ENCODE peak calls at places on chromosomes 4 and X, in seven cellular contexts. One of them, this sample, is unnamed.

GRCh38 chr4:174423257-174423944 is 98.9 kb downstream of the HPGD start:
- DNase-seq in fibroblast of villous mesenchyme: peak
- DNase-seq in substantia nigra: no peak
- DNase-seq in activated naive CD4-positive, alpha-beta T cell treated with anti-CD3 and anti-CD28 coated beads, Interleukin-2, amount 10 ng/mL, durations not matched to agents 7 days and 5 days: no peak
- DNase-seq in astrocyte of the spinal cord: peak
- DNase-seq in activated CD8-positive, alpha-beta T cell treated with anti-CD3 and anti-CD28 coated beads, Interleukin-2, amount 10 ng/mL, durations not matched to agents 7 days and 5 days: peak
- DNase-seq in HEK293T: no peak
- DNase-seq in this sample: no peak

GRCh38 chrX:10597871-10598270 is 22.5 kb downstream of the MID1 start:
- DNase-seq in fibroblast of villous mesenchyme: peak
- DNase-seq in substantia nigra: no peak
- DNase-seq in activated naive CD4-positive, alpha-beta T cell treated with anti-CD3 and anti-CD28 coated beads, Interleukin-2, amount 10 ng/mL, durations not matched to agents 7 days and 5 days: no peak
- DNase-seq in astrocyte of the spinal cord: no peak
- DNase-seq in activated CD8-positive, alpha-beta T cell treated with anti-CD3 and anti-CD28 coated beads, Interleukin-2, amount 10 ng/mL, durations not matched to agents 7 days and 5 days: no peak
- DNase-seq in HEK293T: peak
- DNase-seq in this sample: no peak

GRCh38 chr4:174697164-174697563 is 131.9 kb downstream of the GLRA3 start:
- DNase-seq in fibroblast of villous mesenchyme: peak
- DNase-seq in substantia nigra: no peak
- DNase-seq in activated naive CD4-positive, alpha-beta T cell treated with anti-CD3 and anti-CD28 coated beads, Interleukin-2, amount 10 ng/mL, durations not matched to agents 7 days and 5 days: no peak
- DNase-seq in astrocyte of the spinal cord: no peak
- DNase-seq in activated CD8-positive, alpha-beta T cell treated with anti-CD3 and anti-CD28 coated beads, Interleukin-2, amount 10 ng/mL, durations not matched to agents 7 days and 5 days: no peak
- DNase-seq in HEK293T: no peak
- DNase-seq in this sample: no peak

GRCh38 chr4:140151700-140152014 is 2.3 kb downstream of the MAML3 start:
- DNase-seq in fibroblast of villous mesenchyme: peak
- DNase-seq in substantia nigra: peak
- DNase-seq in activated naive CD4-positive, alpha-beta T cell treated with anti-CD3 and anti-CD28 coated beads, Interleukin-2, amount 10 ng/mL, durations not matched to agents 7 days and 5 days: peak
- DNase-seq in astrocyte of the spinal cord: peak
- DNase-seq in activated CD8-positive, alpha-beta T cell treated with anti-CD3 and anti-CD28 coated beads, Interleukin-2, amount 10 ng/mL, durations not matched to agents 7 days and 5 days: peak
- DNase-seq in HEK293T: peak
- DNase-seq in this sample: peak

GRCh38 chrX:77160301-77160700 is 286.9 kb upstream of the FGF16 start:
- DNase-seq in fibroblast of villous mesenchyme: no peak
- DNase-seq in substantia nigra: no peak
- DNase-seq in activated naive CD4-positive, alpha-beta T cell treated with anti-CD3 and anti-CD28 coated beads, Interleukin-2, amount 10 ng/mL, durations not matched to agents 7 days and 5 days: peak
- DNase-seq in astrocyte of the spinal cord: no peak
- DNase-seq in activated CD8-positive, alpha-beta T cell treated with anti-CD3 and anti-CD28 coated beads, Interleukin-2, amount 10 ng/mL, durations not matched to agents 7 days and 5 days: peak
- DNase-seq in HEK293T: no peak
- DNase-seq in this sample: peak

GRCh38 chr4:17232575-17233253 is 279.2 kb downstream of the QDPR start:
- DNase-seq in fibroblast of villous mesenchyme: peak
- DNase-seq in substantia nigra: no peak
- DNase-seq in activated naive CD4-positive, alpha-beta T cell treated with anti-CD3 and anti-CD28 coated beads, Interleukin-2, amount 10 ng/mL, durations not matched to agents 7 days and 5 days: no peak
- DNase-seq in astrocyte of the spinal cord: peak
- DNase-seq in activated CD8-positive, alpha-beta T cell treated with anti-CD3 and anti-CD28 coated beads, Interleukin-2, amount 10 ng/mL, durations not matched to agents 7 days and 5 days: no peak
- DNase-seq in HEK293T: no peak
- DNase-seq in this sample: no peak

GRCh38 chr4:170652571-170652970 is 562.8 kb upstream of the AADAT start:
- DNase-seq in fibroblast of villous mesenchyme: no peak
- DNase-seq in substantia nigra: no peak
- DNase-seq in activated naive CD4-positive, alpha-beta T cell treated with anti-CD3 and anti-CD28 coated beads, Interleukin-2, amount 10 ng/mL, durations not matched to agents 7 days and 5 days: no peak
- DNase-seq in astrocyte of the spinal cord: no peak
- DNase-seq in activated CD8-positive, alpha-beta T cell treated with anti-CD3 and anti-CD28 coated beads, Interleukin-2, amount 10 ng/mL, durations not matched to agents 7 days and 5 days: no peak
- DNase-seq in HEK293T: no peak
- DNase-seq in this sample: no peak

GRCh38 chrX:49029876-49030275 is 13.3 kb downstream of the TFE3 start:
- DNase-seq in fibroblast of villous mesenchyme: no peak
- DNase-seq in substantia nigra: no peak
- DNase-seq in activated naive CD4-positive, alpha-beta T cell treated with anti-CD3 and anti-CD28 coated beads, Interleukin-2, amount 10 ng/mL, durations not matched to agents 7 days and 5 days: no peak
- DNase-seq in astrocyte of the spinal cord: no peak
- DNase-seq in activated CD8-positive, alpha-beta T cell treated with anti-CD3 and anti-CD28 coated beads, Interleukin-2, amount 10 ng/mL, durations not matched to agents 7 days and 5 days: no peak
- DNase-seq in HEK293T: no peak
- DNase-seq in this sample: no peak

GRCh38 chrX:16807548-16807947 is 21.3 kb downstream of the TXLNG start:
- DNase-seq in fibroblast of villous mesenchyme: peak
- DNase-seq in substantia nigra: no peak
- DNase-seq in activated naive CD4-positive, alpha-beta T cell treated with anti-CD3 and anti-CD28 coated beads, Interleukin-2, amount 10 ng/mL, durations not matched to agents 7 days and 5 days: no peak
- DNase-seq in astrocyte of the spinal cord: peak
- DNase-seq in activated CD8-positive, alpha-beta T cell treated with anti-CD3 and anti-CD28 coated beads, Interleukin-2, amount 10 ng/mL, durations not matched to agents 7 days and 5 days: no peak
- DNase-seq in HEK293T: peak
- DNase-seq in this sample: no peak

GRCh38 chr4:19400820-19401219 is 850.9 kb upstream of the SLIT2 start:
- DNase-seq in fibroblast of villous mesenchyme: no peak
- DNase-seq in substantia nigra: no peak
- DNase-seq in activated naive CD4-positive, alpha-beta T cell treated with anti-CD3 and anti-CD28 coated beads, Interleukin-2, amount 10 ng/mL, durations not matched to agents 7 days and 5 days: no peak
- DNase-seq in astrocyte of the spinal cord: no peak
- DNase-seq in activated CD8-positive, alpha-beta T cell treated with anti-CD3 and anti-CD28 coated beads, Interleukin-2, amount 10 ng/mL, durations not matched to agents 7 days and 5 days: no peak
- DNase-seq in HEK293T: no peak
- DNase-seq in this sample: no peak

GRCh38 chr4:18322111-18322510 is 300.6 kb upstream of the LCORL start:
- DNase-seq in fibroblast of villous mesenchyme: no peak
- DNase-seq in substantia nigra: no peak
- DNase-seq in activated naive CD4-positive, alpha-beta T cell treated with anti-CD3 and anti-CD28 coated beads, Interleukin-2, amount 10 ng/mL, durations not matched to agents 7 days and 5 days: no peak
- DNase-seq in astrocyte of the spinal cord: no peak
- DNase-seq in activated CD8-positive, alpha-beta T cell treated with anti-CD3 and anti-CD28 coated beads, Interleukin-2, amount 10 ng/mL, durations not matched to agents 7 days and 5 days: no peak
- DNase-seq in HEK293T: no peak
- DNase-seq in this sample: no peak

GRCh38 chr4:91631335-91631734 is 672.4 kb upstream of the GRID2 start:
- DNase-seq in fibroblast of villous mesenchyme: no peak
- DNase-seq in substantia nigra: no peak
- DNase-seq in activated naive CD4-positive, alpha-beta T cell treated with anti-CD3 and anti-CD28 coated beads, Interleukin-2, amount 10 ng/mL, durations not matched to agents 7 days and 5 days: no peak
- DNase-seq in astrocyte of the spinal cord: no peak
- DNase-seq in activated CD8-positive, alpha-beta T cell treated with anti-CD3 and anti-CD28 coated beads, Interleukin-2, amount 10 ng/mL, durations not matched to agents 7 days and 5 days: no peak
- DNase-seq in HEK293T: no peak
- DNase-seq in this sample: no peak

GRCh38 chr4:83334425-83335241 is at the start of gene HPSE:
- DNase-seq in fibroblast of villous mesenchyme: peak
- DNase-seq in substantia nigra: peak
- DNase-seq in activated naive CD4-positive, alpha-beta T cell treated with anti-CD3 and anti-CD28 coated beads, Interleukin-2, amount 10 ng/mL, durations not matched to agents 7 days and 5 days: peak
- DNase-seq in astrocyte of the spinal cord: peak
- DNase-seq in activated CD8-positive, alpha-beta T cell treated with anti-CD3 and anti-CD28 coated beads, Interleukin-2, amount 10 ng/mL, durations not matched to agents 7 days and 5 days: peak
- DNase-seq in HEK293T: peak
- DNase-seq in this sample: peak

GRCh38 chrX:96611619-96612362 is 72.9 kb upstream of the DIAPH2 start:
- DNase-seq in fibroblast of villous mesenchyme: peak
- DNase-seq in substantia nigra: no peak
- DNase-seq in activated naive CD4-positive, alpha-beta T cell treated with anti-CD3 and anti-CD28 coated beads, Interleukin-2, amount 10 ng/mL, durations not matched to agents 7 days and 5 days: no peak
- DNase-seq in astrocyte of the spinal cord: peak
- DNase-seq in activated CD8-positive, alpha-beta T cell treated with anti-CD3 and anti-CD28 coated beads, Interleukin-2, amount 10 ng/mL, durations not matched to agents 7 days and 5 days: no peak
- DNase-seq in HEK293T: no peak
- DNase-seq in this sample: no peak

GRCh38 chr4:15291133-15291532 is 136.7 kb upstream of the C1QTNF7 start:
- DNase-seq in fibroblast of villous mesenchyme: peak
- DNase-seq in substantia nigra: no peak
- DNase-seq in activated naive CD4-positive, alpha-beta T cell treated with anti-CD3 and anti-CD28 coated beads, Interleukin-2, amount 10 ng/mL, durations not matched to agents 7 days and 5 days: no peak
- DNase-seq in astrocyte of the spinal cord: no peak
- DNase-seq in activated CD8-positive, alpha-beta T cell treated with anti-CD3 and anti-CD28 coated beads, Interleukin-2, amount 10 ng/mL, durations not matched to agents 7 days and 5 days: no peak
- DNase-seq in HEK293T: no peak
- DNase-seq in this sample: no peak

GRCh38 chrX:14932136-14932535 is 58.9 kb downstream of the MOSPD2 start:
- DNase-seq in fibroblast of villous mesenchyme: no peak
- DNase-seq in substantia nigra: no peak
- DNase-seq in activated naive CD4-positive, alpha-beta T cell treated with anti-CD3 and anti-CD28 coated beads, Interleukin-2, amount 10 ng/mL, durations not matched to agents 7 days and 5 days: no peak
- DNase-seq in astrocyte of the spinal cord: no peak
- DNase-seq in activated CD8-positive, alpha-beta T cell treated with anti-CD3 and anti-CD28 coated beads, Interleukin-2, amount 10 ng/mL, durations not matched to agents 7 days and 5 days: no peak
- DNase-seq in HEK293T: no peak
- DNase-seq in this sample: no peak

GRCh38 chr4:41216294-41217019 is 2.1 kb upstream of the APBB2 start:
- DNase-seq in fibroblast of villous mesenchyme: peak
- DNase-seq in substantia nigra: peak
- DNase-seq in activated naive CD4-positive, alpha-beta T cell treated with anti-CD3 and anti-CD28 coated beads, Interleukin-2, amount 10 ng/mL, durations not matched to agents 7 days and 5 days: peak
- DNase-seq in astrocyte of the spinal cord: peak
- DNase-seq in activated CD8-positive, alpha-beta T cell treated with anti-CD3 and anti-CD28 coated beads, Interleukin-2, amount 10 ng/mL, durations not matched to agents 7 days and 5 days: peak
- DNase-seq in HEK293T: peak
- DNase-seq in this sample: no peak

GRCh38 chrX:107718156-107718621 is 57.4 kb downstream of the TSC22D3 start:
- DNase-seq in fibroblast of villous mesenchyme: peak
- DNase-seq in substantia nigra: no peak
- DNase-seq in activated naive CD4-positive, alpha-beta T cell treated with anti-CD3 and anti-CD28 coated beads, Interleukin-2, amount 10 ng/mL, durations not matched to agents 7 days and 5 days: peak
- DNase-seq in astrocyte of the spinal cord: peak
- DNase-seq in activated CD8-positive, alpha-beta T cell treated with anti-CD3 and anti-CD28 coated beads, Interleukin-2, amount 10 ng/mL, durations not matched to agents 7 days and 5 days: peak
- DNase-seq in HEK293T: peak
- DNase-seq in this sample: peak

GRCh38 chr4:188781655-188782054 is 642.4 kb downstream of the TRIML1 start:
- DNase-seq in fibroblast of villous mesenchyme: peak
- DNase-seq in substantia nigra: no peak
- DNase-seq in activated naive CD4-positive, alpha-beta T cell treated with anti-CD3 and anti-CD28 coated beads, Interleukin-2, amount 10 ng/mL, durations not matched to agents 7 days and 5 days: no peak
- DNase-seq in astrocyte of the spinal cord: no peak
- DNase-seq in activated CD8-positive, alpha-beta T cell treated with anti-CD3 and anti-CD28 coated beads, Interleukin-2, amount 10 ng/mL, durations not matched to agents 7 days and 5 days: no peak
- DNase-seq in HEK293T: peak
- DNase-seq in this sample: no peak

GRCh38 chr4:7335363-7336066 is 99.2 kb downstream of the PSAPL1 start:
- DNase-seq in fibroblast of villous mesenchyme: peak
- DNase-seq in substantia nigra: peak
- DNase-seq in activated naive CD4-positive, alpha-beta T cell treated with anti-CD3 and anti-CD28 coated beads, Interleukin-2, amount 10 ng/mL, durations not matched to agents 7 days and 5 days: peak
- DNase-seq in astrocyte of the spinal cord: no peak
- DNase-seq in activated CD8-positive, alpha-beta T cell treated with anti-CD3 and anti-CD28 coated beads, Interleukin-2, amount 10 ng/mL, durations not matched to agents 7 days and 5 days: peak
- DNase-seq in HEK293T: peak
- DNase-seq in this sample: peak

GRCh38 chr4:184476660-184477059 is 2.3 kb upstream of the IRF2 start:
- DNase-seq in fibroblast of villous mesenchyme: no peak
- DNase-seq in substantia nigra: no peak
- DNase-seq in activated naive CD4-positive, alpha-beta T cell treated with anti-CD3 and anti-CD28 coated beads, Interleukin-2, amount 10 ng/mL, durations not matched to agents 7 days and 5 days: peak
- DNase-seq in astrocyte of the spinal cord: no peak
- DNase-seq in activated CD8-positive, alpha-beta T cell treated with anti-CD3 and anti-CD28 coated beads, Interleukin-2, amount 10 ng/mL, durations not matched to agents 7 days and 5 days: peak
- DNase-seq in HEK293T: no peak
- DNase-seq in this sample: no peak

GRCh38 chrX:8201896-8202331 is 30.8 kb upstream of the VCX2 start:
- DNase-seq in fibroblast of villous mesenchyme: peak
- DNase-seq in substantia nigra: no peak
- DNase-seq in activated naive CD4-positive, alpha-beta T cell treated with anti-CD3 and anti-CD28 coated beads, Interleukin-2, amount 10 ng/mL, durations not matched to agents 7 days and 5 days: no peak
- DNase-seq in astrocyte of the spinal cord: peak
- DNase-seq in activated CD8-positive, alpha-beta T cell treated with anti-CD3 and anti-CD28 coated beads, Interleukin-2, amount 10 ng/mL, durations not matched to agents 7 days and 5 days: no peak
- DNase-seq in HEK293T: no peak
- DNase-seq in this sample: no peak

GRCh38 chrX:21479695-21480280 is 105.6 kb downstream of the CNKSR2 start:
- DNase-seq in fibroblast of villous mesenchyme: peak
- DNase-seq in substantia nigra: no peak
- DNase-seq in activated naive CD4-positive, alpha-beta T cell treated with anti-CD3 and anti-CD28 coated beads, Interleukin-2, amount 10 ng/mL, durations not matched to agents 7 days and 5 days: peak
- DNase-seq in astrocyte of the spinal cord: peak
- DNase-seq in activated CD8-positive, alpha-beta T cell treated with anti-CD3 and anti-CD28 coated beads, Interleukin-2, amount 10 ng/mL, durations not matched to agents 7 days and 5 days: peak
- DNase-seq in HEK293T: peak
- DNase-seq in this sample: peak

GRCh38 chrX:107715331-107716044 is 60.1 kb downstream of the TSC22D3 start:
- DNase-seq in fibroblast of villous mesenchyme: no peak
- DNase-seq in substantia nigra: no peak
- DNase-seq in activated naive CD4-positive, alpha-beta T cell treated with anti-CD3 and anti-CD28 coated beads, Interleukin-2, amount 10 ng/mL, durations not matched to agents 7 days and 5 days: peak
- DNase-seq in astrocyte of the spinal cord: no peak
- DNase-seq in activated CD8-positive, alpha-beta T cell treated with anti-CD3 and anti-CD28 coated beads, Interleukin-2, amount 10 ng/mL, durations not matched to agents 7 days and 5 days: peak
- DNase-seq in HEK293T: no peak
- DNase-seq in this sample: peak

GRCh38 chr4:181043486-181043885 is 1199.7 kb upstream of the TENM3 start:
- DNase-seq in fibroblast of villous mesenchyme: no peak
- DNase-seq in substantia nigra: no peak
- DNase-seq in activated naive CD4-positive, alpha-beta T cell treated with anti-CD3 and anti-CD28 coated beads, Interleukin-2, amount 10 ng/mL, durations not matched to agents 7 days and 5 days: no peak
- DNase-seq in astrocyte of the spinal cord: no peak
- DNase-seq in activated CD8-positive, alpha-beta T cell treated with anti-CD3 and anti-CD28 coated beads, Interleukin-2, amount 10 ng/mL, durations not matched to agents 7 days and 5 days: no peak
- DNase-seq in HEK293T: no peak
- DNase-seq in this sample: no peak

GRCh38 chr4:38869511-38869910 is 1.9 kb downstream of the FAM114A1 start:
- DNase-seq in fibroblast of villous mesenchyme: no peak
- DNase-seq in substantia nigra: no peak
- DNase-seq in activated naive CD4-positive, alpha-beta T cell treated with anti-CD3 and anti-CD28 coated beads, Interleukin-2, amount 10 ng/mL, durations not matched to agents 7 days and 5 days: no peak
- DNase-seq in astrocyte of the spinal cord: no peak
- DNase-seq in activated CD8-positive, alpha-beta T cell treated with anti-CD3 and anti-CD28 coated beads, Interleukin-2, amount 10 ng/mL, durations not matched to agents 7 days and 5 days: no peak
- DNase-seq in HEK293T: no peak
- DNase-seq in this sample: no peak

GRCh38 chr4:39699676-39700409 is 1.9 kb downstream of the UBE2K start:
- DNase-seq in fibroblast of villous mesenchyme: peak
- DNase-seq in substantia nigra: no peak
- DNase-seq in activated naive CD4-positive, alpha-beta T cell treated with anti-CD3 and anti-CD28 coated beads, Interleukin-2, amount 10 ng/mL, durations not matched to agents 7 days and 5 days: no peak
- DNase-seq in astrocyte of the spinal cord: peak
- DNase-seq in activated CD8-positive, alpha-beta T cell treated with anti-CD3 and anti-CD28 coated beads, Interleukin-2, amount 10 ng/mL, durations not matched to agents 7 days and 5 days: no peak
- DNase-seq in HEK293T: no peak
- DNase-seq in this sample: no peak

GRCh38 chrX:73758253-73758652 is 195.3 kb downstream of the CHIC1 start:
- DNase-seq in fibroblast of villous mesenchyme: no peak
- DNase-seq in substantia nigra: no peak
- DNase-seq in activated naive CD4-positive, alpha-beta T cell treated with anti-CD3 and anti-CD28 coated beads, Interleukin-2, amount 10 ng/mL, durations not matched to agents 7 days and 5 days: no peak
- DNase-seq in astrocyte of the spinal cord: no peak
- DNase-seq in activated CD8-positive, alpha-beta T cell treated with anti-CD3 and anti-CD28 coated beads, Interleukin-2, amount 10 ng/mL, durations not matched to agents 7 days and 5 days: no peak
- DNase-seq in HEK293T: no peak
- DNase-seq in this sample: no peak

GRCh38 chr4:119748853-119749252 is 120.2 kb upstream of the PDE5A start:
- DNase-seq in fibroblast of villous mesenchyme: peak
- DNase-seq in substantia nigra: no peak
- DNase-seq in activated naive CD4-positive, alpha-beta T cell treated with anti-CD3 and anti-CD28 coated beads, Interleukin-2, amount 10 ng/mL, durations not matched to agents 7 days and 5 days: no peak
- DNase-seq in astrocyte of the spinal cord: no peak
- DNase-seq in activated CD8-positive, alpha-beta T cell treated with anti-CD3 and anti-CD28 coated beads, Interleukin-2, amount 10 ng/mL, durations not matched to agents 7 days and 5 days: no peak
- DNase-seq in HEK293T: no peak
- DNase-seq in this sample: no peak

GRCh38 chr4:144705861-144706590 is 60.1 kb downstream of the HHIP start:
- DNase-seq in fibroblast of villous mesenchyme: peak
- DNase-seq in substantia nigra: no peak
- DNase-seq in activated naive CD4-positive, alpha-beta T cell treated with anti-CD3 and anti-CD28 coated beads, Interleukin-2, amount 10 ng/mL, durations not matched to agents 7 days and 5 days: no peak
- DNase-seq in astrocyte of the spinal cord: no peak
- DNase-seq in activated CD8-positive, alpha-beta T cell treated with anti-CD3 and anti-CD28 coated beads, Interleukin-2, amount 10 ng/mL, durations not matched to agents 7 days and 5 days: no peak
- DNase-seq in HEK293T: no peak
- DNase-seq in this sample: no peak

GRCh38 chr4:3708103-3708510 is 58.1 kb upstream of the ADRA2C start:
- DNase-seq in fibroblast of villous mesenchyme: peak
- DNase-seq in substantia nigra: no peak
- DNase-seq in activated naive CD4-positive, alpha-beta T cell treated with anti-CD3 and anti-CD28 coated beads, Interleukin-2, amount 10 ng/mL, durations not matched to agents 7 days and 5 days: no peak
- DNase-seq in astrocyte of the spinal cord: no peak
- DNase-seq in activated CD8-positive, alpha-beta T cell treated with anti-CD3 and anti-CD28 coated beads, Interleukin-2, amount 10 ng/mL, durations not matched to agents 7 days and 5 days: no peak
- DNase-seq in HEK293T: no peak
- DNase-seq in this sample: no peak

GRCh38 chrX:100328342-100328741 is 81.7 kb downstream of the PCDH19 start:
- DNase-seq in fibroblast of villous mesenchyme: no peak
- DNase-seq in substantia nigra: no peak
- DNase-seq in activated naive CD4-positive, alpha-beta T cell treated with anti-CD3 and anti-CD28 coated beads, Interleukin-2, amount 10 ng/mL, durations not matched to agents 7 days and 5 days: no peak
- DNase-seq in astrocyte of the spinal cord: no peak
- DNase-seq in activated CD8-positive, alpha-beta T cell treated with anti-CD3 and anti-CD28 coated beads, Interleukin-2, amount 10 ng/mL, durations not matched to agents 7 days and 5 days: no peak
- DNase-seq in HEK293T: no peak
- DNase-seq in this sample: no peak

GRCh38 chrX:70087857-70088256 is 25.6 kb downstream of the OTUD6A start:
- DNase-seq in fibroblast of villous mesenchyme: peak
- DNase-seq in substantia nigra: no peak
- DNase-seq in activated naive CD4-positive, alpha-beta T cell treated with anti-CD3 and anti-CD28 coated beads, Interleukin-2, amount 10 ng/mL, durations not matched to agents 7 days and 5 days: no peak
- DNase-seq in astrocyte of the spinal cord: no peak
- DNase-seq in activated CD8-positive, alpha-beta T cell treated with anti-CD3 and anti-CD28 coated beads, Interleukin-2, amount 10 ng/mL, durations not matched to agents 7 days and 5 days: no peak
- DNase-seq in HEK293T: no peak
- DNase-seq in this sample: no peak

GRCh38 chrX:3286196-3286920 is 60.1 kb downstream of the MXRA5 start:
- DNase-seq in fibroblast of villous mesenchyme: peak
- DNase-seq in substantia nigra: no peak
- DNase-seq in activated naive CD4-positive, alpha-beta T cell treated with anti-CD3 and anti-CD28 coated beads, Interleukin-2, amount 10 ng/mL, durations not matched to agents 7 days and 5 days: no peak
- DNase-seq in astrocyte of the spinal cord: peak
- DNase-seq in activated CD8-positive, alpha-beta T cell treated with anti-CD3 and anti-CD28 coated beads, Interleukin-2, amount 10 ng/mL, durations not matched to agents 7 days and 5 days: no peak
- DNase-seq in HEK293T: no peak
- DNase-seq in this sample: no peak